ENCODE peak calls at places on chromosomes 7 and 10, in seven cellular contexts. G, S, Q, Y, R, A and T are unnamed samples.

GRCh38 chr10:72337039-72337629 is 17.6 kb downstream of the DNAJB12 start:
- DNase-seq in Q (peak), Y (peak), S (peak), A (peak), G (peak), R (peak), T (peak)

GRCh38 chr10:25304606-25305005 is 129.8 kb downstream of the GPR158 start:
- DNase-seq in Y (no peak), S (no peak), R (no peak), A (no peak), Q (no peak), G (no peak), T (no peak)

GRCh38 chr7:108246227-108246837 is 116.2 kb upstream of the LAMB4 start:
- DNase-seq in Y (peak), S (peak), Q (no peak), R (no peak), G (peak), A (no peak), T (peak)

GRCh38 chr7:70208236-70209063 is 610.2 kb downstream of the AUTS2 start:
- DNase-seq in G (no peak), R (no peak), S (no peak), Q (no peak), Y (no peak), A (no peak), T (no peak)

GRCh38 chr10:8159628-8160165 is 105.2 kb downstream of the GATA3 start:
- DNase-seq in Q (no peak), G (no peak), A (no peak), Y (no peak), R (no peak), S (peak), T (no peak)

GRCh38 chr10:46548781-46549090 is 7.7 kb downstream of the GPRIN2 start:
- DNase-seq in Q (no peak), Y (no peak), S (no peak), R (no peak), G (no peak), A (peak), T (no peak)

GRCh38 chr7:13742719-13743640 is 246.5 kb downstream of the ETV1 start:
- DNase-seq in R (peak), Y (peak), G (no peak), A (no peak), S (peak), Q (no peak), T (no peak)

GRCh38 chr7:151940048-151940845 is 16.0 kb upstream of the GALNTL5 start:
- DNase-seq in Y (no peak), S (no peak), G (no peak), Q (peak), A (no peak), R (no peak), T (no peak)

GRCh38 chr7:81789406-81790139 is 19.7 kb upstream of the HGF start:
- DNase-seq in G (no peak), S (no peak), A (no peak), Y (no peak), Q (no peak), R (no peak), T (no peak)

GRCh38 chr10:62037890-62038608 is 136.6 kb downstream of the ARID5B start:
- DNase-seq in G (no peak), A (no peak), Q (no peak), R (no peak), S (no peak), Y (no peak), T (no peak)

GRCh38 chr7:93046641-93047040 is 71.1 kb downstream of the SAMD9 start:
- DNase-seq in G (no peak), Q (no peak), Y (no peak), S (no peak), R (no peak), A (no peak), T (no peak)

GRCh38 chr10:100886544-100886943 is 26.2 kb upstream of the SLF2 start:
- DNase-seq in G (no peak), S (no peak), Y (no peak), Q (no peak), A (no peak), R (no peak), T (no peak)

GRCh38 chr10:59465089-59465488 is 102.7 kb upstream of the FAM13C start:
- DNase-seq in A (no peak), S (no peak), G (no peak), R (peak), Y (peak), Q (no peak), T (no peak)

GRCh38 chr10:79128923-79129305 is 60.1 kb downstream of the ZMIZ1 start:
- DNase-seq in G (no peak), R (no peak), A (no peak), Q (no peak), Y (no peak), S (no peak), T (no peak)

GRCh38 chr10:123180691-123181090 is 26.5 kb downstream of the BUB3 start:
- DNase-seq in Q (no peak), R (no peak), S (no peak), A (no peak), G (no peak), Y (no peak), T (no peak)

DNA sequence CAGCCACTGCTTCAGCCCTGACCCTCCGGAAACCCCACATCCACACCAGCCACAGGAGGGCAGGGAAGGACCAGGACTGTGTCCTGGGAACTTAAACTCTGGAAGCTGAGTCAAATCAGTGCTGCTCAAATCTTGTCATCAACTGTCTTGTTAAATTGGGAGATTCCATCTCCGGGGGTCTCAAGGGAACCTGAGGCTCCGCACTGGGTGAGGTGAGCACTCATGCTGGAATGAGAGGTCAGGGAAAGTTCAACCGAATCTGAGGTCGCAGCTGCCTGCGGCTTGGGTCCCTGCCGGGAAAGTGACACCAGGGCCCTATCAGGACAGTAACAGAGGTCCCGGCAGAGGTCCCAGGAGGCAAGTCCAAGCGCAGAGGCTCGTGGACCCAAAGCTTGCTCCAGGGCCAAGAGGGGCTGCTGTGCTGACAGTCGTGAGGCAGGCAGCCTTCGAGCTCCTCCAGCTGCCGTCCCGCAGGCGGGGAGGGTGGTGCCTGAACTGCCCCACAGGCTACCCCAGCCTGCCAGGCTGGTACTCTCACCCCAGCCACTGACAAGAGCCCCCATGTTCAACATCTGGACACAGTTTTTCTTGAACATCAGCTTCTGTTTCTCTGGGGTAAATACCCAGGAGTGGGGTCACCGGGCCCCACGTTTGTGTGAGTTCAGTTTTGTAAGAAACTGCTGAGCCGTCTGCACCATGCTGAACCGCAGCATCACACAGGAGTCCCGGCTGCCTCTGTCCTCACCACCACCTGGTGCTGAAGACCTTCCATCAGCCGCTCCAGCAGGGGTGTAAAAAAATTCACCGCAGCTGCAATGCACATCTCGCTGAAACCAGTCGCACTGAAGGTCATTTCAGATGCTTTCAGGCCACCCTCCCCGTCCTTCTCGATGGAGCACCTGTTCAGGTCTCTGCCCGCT is 101.0 kb downstream of the DIP2C start:
- DNase-seq in R (no peak), A (no peak), S (no peak), Y (no peak), Q (no peak), G (no peak), T (no peak)
- TF ChIP-seq CTCF in R (peak), A (peak), S (no peak), Y (no peak), Q (no peak), G (no peak), T (peak)

DNA sequence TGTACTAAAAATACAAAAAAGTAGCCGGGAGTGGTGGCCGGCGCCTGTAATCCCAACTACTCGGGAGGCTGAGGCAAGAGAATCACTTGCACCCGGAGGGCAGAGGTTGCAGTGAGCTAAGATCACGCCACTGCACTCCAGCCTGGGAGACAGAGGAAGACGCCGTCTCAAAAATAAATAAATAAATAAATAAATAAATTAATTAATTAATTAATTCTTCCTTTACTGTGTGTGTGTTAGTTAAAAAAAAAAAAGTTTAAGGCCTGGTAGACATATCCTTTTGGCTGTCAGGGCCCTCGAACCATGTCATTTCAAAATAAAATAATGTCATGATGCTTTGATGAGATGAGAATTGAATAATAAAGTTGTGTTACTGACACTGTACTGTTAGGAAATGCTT is 81.3 kb downstream of the ZNF467 start:
- DNase-seq in Q (no peak), G (no peak), Y (no peak), A (peak), R (no peak), S (no peak), T (no peak)
- H3K4me3 ChIP-seq in Q (no peak), G (no peak), Y (peak), A (peak), R (peak), S (no peak), T (no peak)

GRCh38 chr7:4650471-4651047 is 31.5 kb upstream of the FOXK1 start:
- DNase-seq in A (peak), R (peak), G (no peak), Y (peak), Q (peak), S (no peak), T (peak)
- H3K27ac ChIP-seq in A (no peak), R (peak), G (no peak), Y (no peak), Q (peak), S (no peak), T (no peak)

DNA sequence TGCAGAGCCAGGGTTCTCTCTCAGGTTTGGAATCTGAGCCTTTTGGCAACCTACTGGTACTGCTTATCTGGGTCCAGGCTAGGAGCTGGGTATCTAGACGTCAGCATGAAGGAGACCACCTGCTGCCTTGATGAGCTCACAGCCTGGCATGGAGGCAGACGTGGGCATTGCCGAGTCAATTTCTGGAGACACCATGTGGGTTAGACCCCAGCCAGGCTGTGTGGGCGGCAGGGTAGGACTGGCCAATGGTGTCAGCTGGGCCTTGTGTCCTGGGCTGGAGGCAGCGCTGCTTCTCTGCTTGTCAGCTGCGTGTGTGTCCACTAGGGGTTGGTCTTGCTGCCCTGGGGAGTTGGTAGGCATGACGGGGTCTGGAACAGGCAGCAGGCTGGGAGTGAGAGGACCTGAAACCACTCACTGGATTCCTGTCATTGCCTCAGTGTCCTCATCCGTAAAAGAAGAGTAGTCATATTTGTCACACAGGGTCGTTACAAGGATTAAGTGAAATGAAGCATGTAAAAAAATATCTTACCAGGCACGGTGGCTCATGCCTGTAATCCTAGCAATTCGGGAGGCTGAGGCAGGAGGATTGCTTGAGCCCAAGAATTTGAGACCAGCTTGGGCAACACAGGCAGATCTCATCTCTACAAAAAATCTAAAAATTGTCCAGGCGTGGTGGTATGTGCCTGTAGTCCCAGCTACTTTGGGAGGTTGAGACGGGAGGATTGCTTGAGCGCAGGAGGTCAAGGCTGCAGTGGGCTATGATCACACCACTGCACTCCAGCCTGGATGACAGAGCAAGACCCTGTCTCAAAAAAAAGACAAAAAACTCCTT is 31.7 kb upstream of the ANKRD2 start:
- DNase-seq in Y (peak), G (no peak), R (peak), A (no peak), S (no peak), Q (peak), T (no peak)
- TF ChIP-seq CTCF in Y (no peak), G (no peak), R (peak), A (peak), S (no peak), Q (no peak), T (no peak)